ENCODE peak calls at places on chromosomes 13 and 19, in seven cellular contexts. One of them, this sample, is unnamed.
A peak's percentile ranks its signal among the peaks of the same experiment; 100 is the strongest.

GRCh38 chr13:30222253-30222652 is 85.1 kb downstream of the KATNAL1 start:
- DNase-seq in NCI-H69: no peak
- DNase-seq in Calu3: no peak
- DNase-seq in endothelial cell: no peak
- DNase-seq in neural progenitor cell: no peak
- DNase-seq in GM12878: no peak
- DNase-seq in fibroblast of lung: peak; percentile 9
- DNase-seq in this sample: no peak

GRCh38 chr19:45001087-45001739 is at the start of gene RELB:
- DNase-seq in endothelial cell: peak; percentile 96
- DNase-seq in Calu3: peak; percentile 99
- DNase-seq in GM12878: peak; percentile 57
- DNase-seq in neural progenitor cell: peak; percentile 98
- DNase-seq in fibroblast of lung: peak; percentile 80
- DNase-seq in NCI-H69: peak; percentile 95
- DNase-seq in this sample: peak; percentile 84

GRCh38 chr19:33868076-33868735 is 71.5 kb downstream of the KCTD15 start:
- DNase-seq in endothelial cell: no peak
- DNase-seq in neural progenitor cell: no peak
- DNase-seq in Calu3: no peak
- DNase-seq in GM12878: no peak
- DNase-seq in fibroblast of lung: no peak
- DNase-seq in NCI-H69: peak; percentile 57
- DNase-seq in this sample: peak; percentile 79

GRCh38 chr19:32675720-32676185 is at the start of gene RGS9BP:
- DNase-seq in neural progenitor cell: peak; percentile 70
- DNase-seq in GM12878: no peak
- DNase-seq in Calu3: peak; percentile 86
- DNase-seq in fibroblast of lung: peak; percentile 45
- DNase-seq in NCI-H69: peak; percentile 75
- DNase-seq in endothelial cell: peak; percentile 57
- DNase-seq in this sample: no peak

GRCh38 chr19:13441810-13442512 is 64.3 kb downstream of the CACNA1A start:
- DNase-seq in endothelial cell: peak; percentile 67
- DNase-seq in neural progenitor cell: peak; percentile 91
- DNase-seq in GM12878: no peak
- DNase-seq in NCI-H69: no peak
- DNase-seq in fibroblast of lung: peak; percentile 37
- DNase-seq in Calu3: peak; percentile 46
- DNase-seq in this sample: peak; percentile 65

GRCh38 chr13:99766641-99767045 is 204.9 kb downstream of the ZIC5 start:
- DNase-seq in NCI-H69: peak; percentile 70
- DNase-seq in fibroblast of lung: no peak
- DNase-seq in GM12878: no peak
- DNase-seq in endothelial cell: no peak
- DNase-seq in neural progenitor cell: peak; percentile 67
- DNase-seq in Calu3: no peak
- DNase-seq in this sample: no peak

GRCh38 chr19:29711584-29712132 is 3.4 kb downstream of the C19orf12 start:
- DNase-seq in Calu3: no peak
- DNase-seq in neural progenitor cell: no peak
- DNase-seq in GM12878: no peak
- DNase-seq in endothelial cell: no peak
- DNase-seq in fibroblast of lung: no peak
- DNase-seq in NCI-H69: no peak
- DNase-seq in this sample: no peak

GRCh38 chr19:45322311-45322710 is 364 bp downstream of the CKM start:
- DNase-seq in neural progenitor cell: peak; percentile 37
- DNase-seq in GM12878: no peak
- DNase-seq in endothelial cell: no peak
- DNase-seq in Calu3: no peak
- DNase-seq in fibroblast of lung: no peak
- DNase-seq in NCI-H69: peak; percentile 92
- DNase-seq in this sample: peak; percentile 69

GRCh38 chr13:25501231-25501630 is 129.5 kb downstream of the ATP8A2 start:
- DNase-seq in fibroblast of lung: no peak
- DNase-seq in neural progenitor cell: no peak
- DNase-seq in Calu3: no peak
- DNase-seq in GM12878: no peak
- DNase-seq in endothelial cell: no peak
- DNase-seq in NCI-H69: no peak
- DNase-seq in this sample: no peak

GRCh38 chr19:13964776-13965175 is 12.5 kb downstream of the DCAF15 start:
- DNase-seq in fibroblast of lung: peak; percentile 49
- DNase-seq in neural progenitor cell: no peak
- DNase-seq in GM12878: no peak
- DNase-seq in NCI-H69: no peak
- DNase-seq in endothelial cell: no peak
- DNase-seq in Calu3: no peak
- DNase-seq in this sample: no peak

GRCh38 chr13:112525306-112525945 is 62.5 kb downstream of the TUBGCP3 start:
- DNase-seq in Calu3: no peak
- DNase-seq in endothelial cell: no peak
- DNase-seq in GM12878: no peak
- DNase-seq in fibroblast of lung: no peak
- DNase-seq in NCI-H69: no peak
- DNase-seq in neural progenitor cell: no peak
- DNase-seq in this sample: no peak

GRCh38 chr19:49056101-49056901 is 1.2 kb downstream of the CGB7 start:
- DNase-seq in fibroblast of lung: peak; percentile 59
- DNase-seq in NCI-H69: peak; percentile 68
- DNase-seq in neural progenitor cell: peak; percentile 87
- DNase-seq in GM12878: no peak
- DNase-seq in endothelial cell: peak; percentile 64
- DNase-seq in Calu3: peak; percentile 85
- DNase-seq in this sample: peak; percentile 78

GRCh38 chr19:10419200-10419645 is 1.1 kb upstream of the PDE4A start:
- DNase-seq in NCI-H69: peak; percentile 78
- DNase-seq in endothelial cell: no peak
- DNase-seq in GM12878: no peak
- DNase-seq in neural progenitor cell: peak; percentile 62
- DNase-seq in fibroblast of lung: peak; percentile 39
- DNase-seq in Calu3: no peak
- DNase-seq in this sample: no peak

GRCh38 chr19:8618751-8619150 is 8.2 kb upstream of the ADAMTS10 start:
- DNase-seq in NCI-H69: no peak
- DNase-seq in fibroblast of lung: no peak
- DNase-seq in GM12878: no peak
- DNase-seq in Calu3: no peak
- DNase-seq in neural progenitor cell: no peak
- DNase-seq in endothelial cell: no peak
- DNase-seq in this sample: no peak

GRCh38 chr13:26989261-26990007 is 182.2 kb downstream of the USP12 start:
- DNase-seq in NCI-H69: no peak
- DNase-seq in Calu3: no peak
- DNase-seq in GM12878: no peak
- DNase-seq in neural progenitor cell: no peak
- DNase-seq in endothelial cell: no peak
- DNase-seq in fibroblast of lung: no peak
- DNase-seq in this sample: no peak

GRCh38 chr13:79281335-79281734 is 124.7 kb downstream of the RBM26 start:
- DNase-seq in GM12878: no peak
- DNase-seq in fibroblast of lung: no peak
- DNase-seq in NCI-H69: peak; percentile 72
- DNase-seq in Calu3: no peak
- DNase-seq in neural progenitor cell: peak; percentile 87
- DNase-seq in endothelial cell: no peak
- DNase-seq in this sample: peak; percentile 9

GRCh38 chr19:49773663-49774305 is 7.0 kb downstream of the AP2A1 start:
- DNase-seq in GM12878: no peak
- DNase-seq in neural progenitor cell: no peak
- DNase-seq in Calu3: no peak
- DNase-seq in NCI-H69: no peak
- DNase-seq in fibroblast of lung: no peak
- DNase-seq in endothelial cell: no peak
- DNase-seq in this sample: no peak

GRCh38 chr13:50518131-50518530 is 325.4 kb downstream of the DLEU7 start:
- DNase-seq in neural progenitor cell: no peak
- DNase-seq in NCI-H69: no peak
- DNase-seq in GM12878: no peak
- DNase-seq in endothelial cell: no peak
- DNase-seq in fibroblast of lung: peak; percentile 50
- DNase-seq in Calu3: no peak
- DNase-seq in this sample: no peak

GRCh38 chr13:110402301-110403069 is 95.4 kb downstream of the COL4A2 start:
- DNase-seq in GM12878: no peak
- DNase-seq in fibroblast of lung: no peak
- DNase-seq in endothelial cell: no peak
- DNase-seq in neural progenitor cell: no peak
- DNase-seq in Calu3: no peak
- DNase-seq in NCI-H69: no peak
- DNase-seq in this sample: no peak

GRCh38 chr19:5775668-5776309 is 8.8 kb downstream of the PRR22 start:
- DNase-seq in Calu3: no peak
- DNase-seq in endothelial cell: no peak
- DNase-seq in fibroblast of lung: peak; percentile 21
- DNase-seq in GM12878: no peak
- DNase-seq in neural progenitor cell: no peak
- DNase-seq in NCI-H69: no peak
- DNase-seq in this sample: no peak

This sample was measured in retina.